ENCODE peak calls at places on chromosomes 5 and 9, in nine cellular contexts. One of them, this sample, is unnamed.

GRCh38 chr5:137098238-137098637 is 400.9 kb downstream of the SPOCK1 start:
- DNase-seq in naive thymus-derived CD8-positive, alpha-beta T cell: no peak
- DNase-seq in iPS DF 19.7: no peak
- DNase-seq in tibial artery: no peak
- DNase-seq in NCI-H774: no peak
- DNase-seq in activated effector memory CD4-positive, alpha-beta T cell treated with Interleukin-2 at 50 U/mL for 16 hours: no peak
- DNase-seq in Caki2: no peak
- DNase-seq in ELR: no peak
- DNase-seq in neural progenitor cell: no peak
- DNase-seq in this sample: no peak

GRCh38 chr5:172412724-172413260 is 41.5 kb downstream of the SH3PXD2B start:
- DNase-seq in iPS DF 19.7: no peak
- DNase-seq in neural progenitor cell: no peak
- DNase-seq in naive thymus-derived CD8-positive, alpha-beta T cell: no peak
- DNase-seq in Caki2: no peak
- DNase-seq in ELR: peak; percentile 95
- DNase-seq in activated effector memory CD4-positive, alpha-beta T cell treated with Interleukin-2 at 50 U/mL for 16 hours: no peak
- DNase-seq in NCI-H774: no peak
- DNase-seq in tibial artery: peak; percentile 95
- DNase-seq in this sample: no peak

GRCh38 chr5:172881691-172882370 is 47.8 kb downstream of the ERGIC1 start:
- DNase-seq in Caki2: peak; percentile 88
- DNase-seq in naive thymus-derived CD8-positive, alpha-beta T cell: no peak
- DNase-seq in neural progenitor cell: no peak
- DNase-seq in tibial artery: peak; percentile 34
- DNase-seq in NCI-H774: no peak
- DNase-seq in iPS DF 19.7: no peak
- DNase-seq in activated effector memory CD4-positive, alpha-beta T cell treated with Interleukin-2 at 50 U/mL for 16 hours: no peak
- DNase-seq in ELR: peak; percentile 96
- DNase-seq in this sample: no peak

GRCh38 chr9:133538851-133539250 is 4.3 kb downstream of the ADAMTSL2 start:
- DNase-seq in naive thymus-derived CD8-positive, alpha-beta T cell: no peak
- DNase-seq in tibial artery: no peak
- DNase-seq in ELR: no peak
- DNase-seq in iPS DF 19.7: no peak
- DNase-seq in neural progenitor cell: no peak
- DNase-seq in Caki2: no peak
- DNase-seq in activated effector memory CD4-positive, alpha-beta T cell treated with Interleukin-2 at 50 U/mL for 16 hours: no peak
- DNase-seq in NCI-H774: no peak
- DNase-seq in this sample: no peak

GRCh38 chr9:70792796-70793195 is 328.6 kb downstream of the TRPM3 start:
- DNase-seq in Caki2: no peak
- DNase-seq in tibial artery: no peak
- DNase-seq in activated effector memory CD4-positive, alpha-beta T cell treated with Interleukin-2 at 50 U/mL for 16 hours: no peak
- DNase-seq in iPS DF 19.7: no peak
- DNase-seq in ELR: no peak
- DNase-seq in naive thymus-derived CD8-positive, alpha-beta T cell: no peak
- DNase-seq in neural progenitor cell: no peak
- DNase-seq in NCI-H774: no peak
- DNase-seq in this sample: no peak

GRCh38 chr9:36282275-36282674 is 24.0 kb upstream of the GNE start:
- DNase-seq in NCI-H774: no peak
- DNase-seq in neural progenitor cell: no peak
- DNase-seq in ELR: no peak
- DNase-seq in iPS DF 19.7: no peak
- DNase-seq in naive thymus-derived CD8-positive, alpha-beta T cell: no peak
- DNase-seq in tibial artery: no peak
- DNase-seq in activated effector memory CD4-positive, alpha-beta T cell treated with Interleukin-2 at 50 U/mL for 16 hours: no peak
- DNase-seq in Caki2: no peak
- DNase-seq in this sample: no peak

GRCh38 chr5:138212828-138213160 is 329 bp downstream of the CDC23 start:
- DNase-seq in iPS DF 19.7: no peak
- DNase-seq in NCI-H774: no peak
- DNase-seq in ELR: peak; percentile 41
- DNase-seq in neural progenitor cell: peak; percentile 43
- DNase-seq in Caki2: no peak
- DNase-seq in activated effector memory CD4-positive, alpha-beta T cell treated with Interleukin-2 at 50 U/mL for 16 hours: no peak
- DNase-seq in tibial artery: no peak
- DNase-seq in naive thymus-derived CD8-positive, alpha-beta T cell: no peak
- DNase-seq in this sample: no peak

GRCh38 chr5:9166202-9167147 is 379.4 kb downstream of the SEMA5A start:
- DNase-seq in Caki2: no peak
- DNase-seq in tibial artery: no peak
- DNase-seq in NCI-H774: no peak
- DNase-seq in iPS DF 19.7: no peak
- DNase-seq in naive thymus-derived CD8-positive, alpha-beta T cell: no peak
- DNase-seq in ELR: peak; percentile 31
- DNase-seq in activated effector memory CD4-positive, alpha-beta T cell treated with Interleukin-2 at 50 U/mL for 16 hours: no peak
- DNase-seq in neural progenitor cell: no peak
- DNase-seq in this sample: no peak

GRCh38 chr5:5980601-5981000 is 397.7 kb downstream of the MED10 start:
- DNase-seq in ELR: no peak
- DNase-seq in activated effector memory CD4-positive, alpha-beta T cell treated with Interleukin-2 at 50 U/mL for 16 hours: no peak
- DNase-seq in neural progenitor cell: no peak
- DNase-seq in tibial artery: no peak
- DNase-seq in Caki2: no peak
- DNase-seq in NCI-H774: no peak
- DNase-seq in naive thymus-derived CD8-positive, alpha-beta T cell: no peak
- DNase-seq in iPS DF 19.7: no peak
- DNase-seq in this sample: no peak

GRCh38 chr9:123812984-123813383 is 116.9 kb downstream of the DENND1A start:
- DNase-seq in activated effector memory CD4-positive, alpha-beta T cell treated with Interleukin-2 at 50 U/mL for 16 hours: no peak
- DNase-seq in tibial artery: no peak
- DNase-seq in iPS DF 19.7: no peak
- DNase-seq in Caki2: no peak
- DNase-seq in NCI-H774: no peak
- DNase-seq in naive thymus-derived CD8-positive, alpha-beta T cell: no peak
- DNase-seq in ELR: no peak
- DNase-seq in neural progenitor cell: no peak
- DNase-seq in this sample: no peak

GRCh38 chr5:176700239-176700847 is 53.1 kb downstream of the TSPAN17 start:
- DNase-seq in neural progenitor cell: peak; percentile 81
- DNase-seq in naive thymus-derived CD8-positive, alpha-beta T cell: no peak
- DNase-seq in tibial artery: no peak
- DNase-seq in NCI-H774: peak; percentile 17
- DNase-seq in activated effector memory CD4-positive, alpha-beta T cell treated with Interleukin-2 at 50 U/mL for 16 hours: no peak
- DNase-seq in iPS DF 19.7: no peak
- DNase-seq in ELR: peak; percentile 26
- DNase-seq in Caki2: no peak
- DNase-seq in this sample: no peak

GRCh38 chr5:37121027-37121426 is 128.1 kb downstream of the CPLANE1 start:
- DNase-seq in naive thymus-derived CD8-positive, alpha-beta T cell: no peak
- DNase-seq in ELR: no peak
- DNase-seq in tibial artery: no peak
- DNase-seq in iPS DF 19.7: no peak
- DNase-seq in neural progenitor cell: no peak
- DNase-seq in activated effector memory CD4-positive, alpha-beta T cell treated with Interleukin-2 at 50 U/mL for 16 hours: no peak
- DNase-seq in Caki2: no peak
- DNase-seq in NCI-H774: no peak
- DNase-seq in this sample: no peak

GRCh38 chr5:141477169-141477568 is 1.4 kb downstream of the PCDHGC3 start:
- DNase-seq in iPS DF 19.7: no peak
- DNase-seq in ELR: no peak
- DNase-seq in neural progenitor cell: no peak
- DNase-seq in activated effector memory CD4-positive, alpha-beta T cell treated with Interleukin-2 at 50 U/mL for 16 hours: no peak
- DNase-seq in NCI-H774: no peak
- DNase-seq in naive thymus-derived CD8-positive, alpha-beta T cell: no peak
- DNase-seq in tibial artery: no peak
- DNase-seq in Caki2: no peak
- DNase-seq in this sample: no peak

GRCh38 chr5:127705120-127705892 is 2.1 kb downstream of the CCDC192 start:
- DNase-seq in activated effector memory CD4-positive, alpha-beta T cell treated with Interleukin-2 at 50 U/mL for 16 hours: no peak
- DNase-seq in iPS DF 19.7: no peak
- DNase-seq in naive thymus-derived CD8-positive, alpha-beta T cell: no peak
- DNase-seq in neural progenitor cell: no peak
- DNase-seq in tibial artery: peak; percentile 33
- DNase-seq in Caki2: peak; percentile 62
- DNase-seq in ELR: peak; percentile 77
- DNase-seq in NCI-H774: peak; percentile 18
- DNase-seq in this sample: no peak

GRCh38 chr9:119005162-119005561 is 364.1 kb downstream of the BRINP1 start:
- DNase-seq in Caki2: no peak
- DNase-seq in ELR: peak; percentile 20
- DNase-seq in activated effector memory CD4-positive, alpha-beta T cell treated with Interleukin-2 at 50 U/mL for 16 hours: no peak
- DNase-seq in NCI-H774: no peak
- DNase-seq in iPS DF 19.7: peak; percentile 15
- DNase-seq in tibial artery: no peak
- DNase-seq in neural progenitor cell: peak; percentile 55
- DNase-seq in naive thymus-derived CD8-positive, alpha-beta T cell: no peak
- DNase-seq in this sample: no peak

GRCh38 chr5:38650540-38651275 is 94.3 kb upstream of the LIFR start:
- DNase-seq in iPS DF 19.7: no peak
- DNase-seq in tibial artery: no peak
- DNase-seq in naive thymus-derived CD8-positive, alpha-beta T cell: no peak
- DNase-seq in activated effector memory CD4-positive, alpha-beta T cell treated with Interleukin-2 at 50 U/mL for 16 hours: no peak
- DNase-seq in NCI-H774: no peak
- DNase-seq in neural progenitor cell: no peak
- DNase-seq in ELR: peak; percentile 58
- DNase-seq in Caki2: peak; percentile 43
- DNase-seq in this sample: no peak

GRCh38 chr9:120416816-120417427 is 163.0 kb downstream of the CDK5RAP2 start:
- DNase-seq in iPS DF 19.7: no peak
- DNase-seq in neural progenitor cell: no peak
- DNase-seq in naive thymus-derived CD8-positive, alpha-beta T cell: no peak
- DNase-seq in NCI-H774: no peak
- DNase-seq in ELR: no peak
- DNase-seq in activated effector memory CD4-positive, alpha-beta T cell treated with Interleukin-2 at 50 U/mL for 16 hours: no peak
- DNase-seq in Caki2: no peak
- DNase-seq in tibial artery: no peak
- DNase-seq in this sample: no peak